ENCODE peak calls at places on chromosomes 7 and 10, in four cellular contexts. W is SK-N-SH, M is GM12878, G is K562. Y is an unnamed sample.

GRCh38 chr10:59880976-59881510 is 25.3 kb downstream of the CCDC6 start:
- DNase-seq in M (peak), W (no peak), G (peak), Y (no peak)

GRCh38 chr7:157595086-157595855 is 258.5 kb downstream of the DNAJB6 start:
- DNase-seq in W (no peak), G (no peak), M (no peak), Y (no peak)

GRCh38 chr10:78358406-78358805 is 324.7 kb downstream of the RPS24 start:
- DNase-seq in G (no peak), M (no peak), W (no peak), Y (no peak)

GRCh38 chr10:73910764-73911552 is at the start of gene PLAU:
- DNase-seq in M (no peak), G (peak), W (peak), Y (no peak)

GRCh38 chr7:21184956-21185355 is 242.9 kb upstream of the SP4 start:
- DNase-seq in M (no peak), G (no peak), W (no peak), Y (no peak)

GRCh38 chr7:121262221-121262620 is 66.6 kb upstream of the WNT16 start:
- DNase-seq in G (no peak), W (no peak), M (no peak), Y (no peak)

GRCh38 chr7:143375298-143376034 is 5.7 kb upstream of the ZYX start:
- DNase-seq in W (no peak), G (no peak), M (no peak), Y (no peak)

GRCh38 chr7:111392976-111393762 is 169.1 kb downstream of the IMMP2L start:
- DNase-seq in G (no peak), W (no peak), M (no peak), Y (no peak)

GRCh38 chr7:95772771-95773581 is 622 bp downstream of the DYNC1I1 start:
- DNase-seq in G (no peak), W (no peak), M (no peak), Y (no peak)

GRCh38 chr7:149880871-149881301 is 7.1 kb downstream of the ATP6V0E2 start:
- DNase-seq in G (no peak), W (no peak), M (no peak), Y (no peak)

GRCh38 chr10:88110355-88110754 is 246.9 kb downstream of the PTEN start:
- DNase-seq in M (no peak), W (no peak), G (no peak), Y (no peak)

GRCh38 chr7:147145194-147145593 is 1028.6 kb downstream of the CNTNAP2 start:
- DNase-seq in W (no peak), M (no peak), G (no peak), Y (no peak)

GRCh38 chr10:80407836-80408197 is 534 bp upstream of the PRXL2A start:
- DNase-seq in W (peak), G (no peak), M (no peak), Y (peak)

GRCh38 chr10:84424731-84425165 is 96.4 kb downstream of the CCSER2 start:
- DNase-seq in M (peak), G (no peak), W (peak), Y (peak)

GRCh38 chr7:81684513-81685262 is 85.2 kb downstream of the HGF start:
- DNase-seq in M (peak), G (no peak), W (peak), Y (peak)

GRCh38 chr10:122854648-122855047 is 9.0 kb upstream of the CUZD1 start:
- DNase-seq in M (no peak), G (no peak), W (no peak), Y (no peak)

GRCh38 chr10:48412081-48412480 is 105.6 kb downstream of the MAPK8 start:
- DNase-seq in M (no peak), W (no peak), G (no peak), Y (no peak)

GRCh38 chr7:99842926-99843325 is 15.1 kb downstream of the CYP3A43 start:
- DNase-seq in M (no peak), G (no peak), W (no peak), Y (no peak)

GRCh38 chr10:13276749-13277394 is 23.0 kb downstream of the PHYH start:
- DNase-seq in G (no peak), W (peak), M (no peak), Y (no peak)

GRCh38 chr7:92281031-92281430 is 35.3 kb downstream of the ANKIB1 start:
- DNase-seq in M (no peak), W (no peak), G (no peak), Y (no peak)

GRCh38 chr10:15122477-15123030 is 25.4 kb downstream of the RPP38 start:
- DNase-seq in M (peak), G (no peak), W (no peak), Y (no peak)

GRCh38 chr10:48238826-48239520 is 35.5 kb downstream of the FRMPD2 start:
- DNase-seq in G (no peak), M (no peak), W (no peak), Y (no peak)

GRCh38 chr7:4174884-4175283 is 507.2 kb upstream of the FOXK1 start:
- DNase-seq in M (no peak), W (no peak), G (no peak), Y (no peak)
- TF ChIP-seq REST in M (no peak), W (no peak), G (no peak), Y (no peak)

GRCh38 chr7:76008156-76008687 is 13.8 kb upstream of the TMEM120A start:
- DNase-seq in W (no peak), G (no peak), M (peak), Y (no peak)

GRCh38 chr7:76016191-76016947 is 22.0 kb upstream of the TMEM120A start:
- DNase-seq in M (no peak), W (no peak), G (no peak), Y (no peak)

GRCh38 chr7:76009672-76010600 is 15.5 kb upstream of the TMEM120A start:
- DNase-seq in M (no peak), W (no peak), G (no peak), Y (no peak)

DNA sequence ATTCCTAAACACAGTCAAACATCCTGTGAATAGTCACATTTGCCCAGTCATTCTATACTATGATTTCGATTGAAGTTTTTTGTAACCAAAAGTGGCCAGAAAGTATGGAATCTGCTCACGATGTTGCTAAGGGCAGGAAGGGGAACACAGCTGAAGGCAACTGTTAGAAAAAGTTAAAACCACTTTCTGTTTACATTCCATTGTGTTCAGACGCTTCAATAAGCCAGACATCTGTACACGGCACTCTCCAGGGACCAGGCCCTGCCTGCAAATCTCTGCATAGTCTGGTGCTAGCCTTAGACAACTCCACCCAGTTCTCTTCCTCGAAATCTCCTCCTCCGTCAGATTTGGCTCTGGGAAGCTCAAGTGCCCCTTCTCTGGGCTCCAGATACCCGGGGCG is 17.0 kb upstream of the TMEM120A start:
- DNase-seq in M (no peak), W (no peak), G (no peak), Y (no peak)
- TF ChIP-seq NFIC in M (no peak), W (no peak), G (no peak), Y (no peak)

GRCh38 chr7:2353650-2354172 is 916 bp upstream of the EIF3B start:
- DNase-seq in W (peak), M (peak), G (peak), Y (peak)
- TF ChIP-seq REST in W (peak), M (peak), G (no peak), Y (no peak)

GRCh38 chr7:151083824-151084160 is 499 bp upstream of the TMUB1 start:
- DNase-seq in W (no peak), M (no peak), G (no peak), Y (no peak)

GRCh38 chr7:151085329-151085690 is 965 bp upstream of the AGAP3 start:
- DNase-seq in G (no peak), W (no peak), M (no peak), Y (no peak)

GRCh38 chr7:151086802-151087246 is 549 bp downstream of the AGAP3 start:
- DNase-seq in W (peak), M (no peak), G (peak), Y (no peak)

GRCh38 chr7:151087247-151088018 is 1.2 kb downstream of the AGAP3 start:
- DNase-seq in G (peak), M (no peak), W (peak), Y (peak)

GRCh38 chr7:151085691-151086620 is at the start of gene AGAP3:
- DNase-seq in M (no peak), G (peak), W (peak), Y (peak)
- TF ChIP-seq NFIC in M (no peak), G (peak), W (no peak), Y (no peak)

DNA sequence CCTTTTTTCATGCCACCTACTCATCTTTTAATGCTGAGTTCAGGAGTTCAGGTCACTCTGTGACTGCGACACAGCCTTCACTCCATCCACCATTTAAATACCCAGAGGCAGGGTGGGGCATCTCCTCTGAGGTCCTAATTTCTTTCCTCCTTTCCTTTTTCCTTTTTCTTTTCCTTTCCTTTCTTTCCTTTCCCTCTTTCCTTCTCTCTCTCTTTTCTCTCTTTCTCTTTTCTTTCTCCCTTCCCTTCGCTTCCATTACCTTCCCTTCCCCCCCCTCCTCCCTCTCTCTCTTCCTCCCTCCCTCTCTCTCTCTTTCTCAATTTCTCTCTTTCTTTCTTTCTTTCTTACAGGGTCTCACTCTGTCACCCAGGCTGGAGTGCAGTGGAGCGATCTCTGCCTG is 145.9 kb upstream of the SVIL start:
- DNase-seq in G (no peak), W (no peak), M (no peak), Y (no peak)
- TF ChIP-seq REST in G (no peak), W (no peak), M (no peak), Y (no peak)

GRCh38 chr7:35003679-35004278 is 33.5 kb downstream of the DPY19L1 start:
- DNase-seq in W (no peak), M (no peak), G (peak), Y (peak)
- TF ChIP-seq NFIC in W (peak), M (no peak), G (peak), Y (no peak)

DNA sequence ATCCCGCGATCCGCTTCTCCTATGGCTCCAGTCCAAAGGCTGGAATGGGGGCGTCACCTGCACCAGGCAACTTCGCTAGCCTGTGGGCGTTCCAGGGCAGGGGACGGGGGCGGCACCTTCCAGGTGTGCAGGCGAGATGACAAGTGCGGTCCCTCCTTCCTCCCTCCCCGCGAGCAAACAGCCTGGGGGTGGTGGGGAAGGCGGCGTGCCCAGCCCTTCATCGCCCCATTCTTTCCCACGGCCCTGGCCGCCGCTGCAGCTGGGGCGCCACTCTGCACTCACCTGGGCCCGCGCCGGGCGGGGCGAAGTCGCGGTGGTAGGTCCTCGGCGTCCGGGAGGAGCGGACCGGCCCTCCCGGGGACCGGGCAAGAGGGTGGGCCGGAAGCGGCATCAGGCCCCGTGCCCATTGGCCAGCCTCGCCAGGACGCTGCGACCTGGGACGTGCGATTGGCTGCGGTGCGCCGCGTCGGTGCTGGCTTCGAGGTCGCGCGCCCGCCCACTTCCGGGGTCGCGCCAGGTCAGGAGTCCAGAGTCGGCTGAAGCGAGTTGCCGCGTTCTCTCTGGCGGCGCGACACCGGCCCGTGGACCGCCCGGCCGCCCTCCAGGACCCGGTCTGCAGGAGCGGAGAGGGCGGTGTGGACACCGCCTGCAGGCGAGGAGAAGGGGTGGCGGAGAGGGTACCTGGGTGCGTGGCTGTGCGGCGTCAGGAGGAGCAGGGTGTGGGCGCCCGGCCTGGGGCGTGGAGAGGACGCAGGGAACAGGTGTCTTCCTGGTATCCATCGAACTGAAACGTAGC is at the start of gene TECPR1:
- DNase-seq in W (peak), G (peak), M (peak), Y (peak)
- TF ChIP-seq REST in W (no peak), G (no peak), M (no peak), Y (no peak)

GRCh38 chr10:86968271-86968993 is at the start of gene ADIRF:
- DNase-seq in M (no peak), G (no peak), W (no peak), Y (no peak)
- TF ChIP-seq NFIC in M (no peak), G (no peak), W (no peak), Y (no peak)

DNA sequence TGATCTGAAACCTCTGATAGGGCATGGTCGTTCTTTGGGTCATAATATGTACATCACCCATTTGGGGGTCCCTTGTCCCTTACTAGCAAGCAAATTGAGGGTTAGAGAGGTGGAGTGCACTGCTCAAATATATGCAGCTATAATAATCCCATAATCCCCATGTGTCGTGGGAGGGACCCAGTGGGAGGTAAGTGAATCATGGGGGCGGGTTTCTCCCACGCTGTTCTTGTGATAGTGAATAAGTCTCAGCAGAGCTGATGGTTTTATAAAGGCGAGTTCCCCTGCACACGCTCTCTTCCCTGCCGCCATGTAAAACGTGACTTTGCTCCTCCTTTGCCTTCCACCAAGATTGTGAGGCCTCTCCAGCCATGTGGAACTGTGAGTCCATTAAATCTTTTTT is 262.7 kb downstream of the BMPER start:
- DNase-seq in M (no peak), G (no peak), W (no peak), Y (no peak)
- TF ChIP-seq REST in M (no peak), G (no peak), W (no peak), Y (no peak)

DNA sequence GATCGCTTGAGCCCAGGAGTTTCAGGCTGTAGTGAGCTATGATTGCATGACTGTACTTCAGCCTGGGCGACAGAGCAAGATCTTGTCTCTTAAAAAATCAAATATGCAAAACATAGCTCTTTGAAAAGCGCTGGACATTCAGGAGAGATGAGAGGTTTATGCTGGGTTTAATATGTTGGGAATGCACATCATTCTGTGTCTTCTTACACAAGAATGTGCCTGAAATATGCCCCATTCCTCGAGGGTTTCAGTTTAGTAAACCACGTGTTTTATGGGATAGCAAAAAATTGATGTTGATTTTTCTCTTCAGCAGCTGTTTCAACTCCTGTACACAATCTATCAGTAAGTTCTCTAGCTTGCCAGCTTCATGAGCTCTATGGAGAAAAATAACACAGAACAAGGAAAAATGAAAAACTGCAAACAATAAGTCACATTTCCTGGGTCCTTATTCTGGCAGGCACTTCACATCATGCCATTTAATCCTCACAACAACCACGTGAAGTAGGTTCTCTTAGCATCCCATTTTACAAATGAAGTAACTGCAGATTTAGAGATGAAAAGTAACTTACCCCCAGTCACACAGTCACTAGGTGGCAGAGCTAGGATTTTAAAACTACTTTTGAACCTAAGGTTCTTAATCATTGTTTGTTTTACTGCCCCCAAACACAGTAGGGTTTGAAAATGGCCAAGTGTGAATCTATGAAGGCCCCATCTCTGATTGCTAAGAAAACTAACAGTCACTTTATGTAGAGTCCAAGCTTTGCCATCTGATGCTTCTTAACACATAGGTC is 423.6 kb downstream of the PHTF2 start:
- DNase-seq in W (no peak), G (no peak), M (no peak), Y (no peak)
- TF ChIP-seq NFIC in W (no peak), G (no peak), M (no peak), Y (no peak)